ENCODE peak calls at places on chromosomes 13 and 19, in ten cellular contexts. A, S, N, Z, O, E, T, G, Q and W are unnamed samples.

GRCh38 chr19:8001995-8002849 is 3.2 kb downstream of the ELAVL1 start:
- DNase-seq in A (peak; percentile 73), S (peak; percentile 77), N (peak; percentile 86), Z (peak; percentile 73), O (peak; percentile 84), E (peak; percentile 31), T (peak; percentile 86), G (peak; percentile 82), Q (peak; percentile 91), W (no peak)

GRCh38 chr19:54273811-54274210 is 7.1 kb downstream of the LILRB2 start:
- DNase-seq in A (no peak), S (no peak), N (no peak), Z (no peak), O (no peak), E (no peak), T (no peak), G (no peak), Q (no peak), W (no peak)

GRCh38 chr13:31008400-31009115 is 76.1 kb downstream of the TEX26 start:
- DNase-seq in A (no peak), S (no peak), N (peak; percentile 60), Z (no peak), O (no peak), E (no peak), T (no peak), G (no peak), Q (peak; percentile 63), W (no peak)

GRCh38 chr13:35888327-35888940 is 242.7 kb downstream of the DCLK1 start:
- DNase-seq in A (no peak), S (no peak), N (no peak), Z (no peak), O (no peak), E (no peak), T (no peak), G (no peak), Q (no peak), W (peak; percentile 64)

GRCh38 chr13:71218960-71219359 is 648.0 kb downstream of the DACH1 start:
- DNase-seq in A (no peak), S (no peak), N (peak; percentile 28), Z (no peak), O (peak; percentile 17), E (peak; percentile 13), T (no peak), G (no peak), Q (no peak), W (peak; percentile 23)

GRCh38 chr19:35114656-35115537 is 726 bp upstream of the FXYD3 start:
- DNase-seq in A (peak; percentile 88), S (peak; percentile 36), N (peak; percentile 55), Z (peak; percentile 82), O (no peak), E (peak; percentile 64), T (peak; percentile 78), G (peak; percentile 88), Q (peak; percentile 22), W (no peak)

GRCh38 chr13:46698910-46699460 is 98.0 kb downstream of the ESD start:
- DNase-seq in A (no peak), S (no peak), N (peak; percentile 29), Z (no peak), O (no peak), E (no peak), T (no peak), G (no peak), Q (no peak), W (no peak)

GRCh38 chr13:113555141-113555540 is 29.4 kb upstream of the TFDP1 start:
- DNase-seq in A (no peak), S (no peak), N (no peak), Z (no peak), O (no peak), E (no peak), T (no peak), G (no peak), Q (no peak), W (no peak)

GRCh38 chr19:8544168-8544567 is 30.2 kb upstream of the ZNF414 start:
- DNase-seq in A (no peak), S (no peak), N (no peak), Z (no peak), O (no peak), E (no peak), T (no peak), G (no peak), Q (no peak), W (no peak)

GRCh38 chr19:46958542-46958941 is 61.1 kb upstream of the NPAS1 start:
- DNase-seq in A (no peak), S (no peak), N (peak; percentile 69), Z (no peak), O (no peak), E (no peak), T (no peak), G (no peak), Q (peak; percentile 66), W (no peak)

GRCh38 chr13:95536629-95537241 is 15.8 kb upstream of the CLDN10 start:
- DNase-seq in A (no peak), S (no peak), N (peak; percentile 65), Z (no peak), O (peak; percentile 33), E (no peak), T (no peak), G (peak; percentile 26), Q (peak; percentile 38), W (peak; percentile 17)

GRCh38 chr13:28077231-28077630 is 23.1 kb downstream of the FLT3 start:
- DNase-seq in A (no peak), S (no peak), N (no peak), Z (no peak), O (no peak), E (no peak), T (no peak), G (no peak), Q (peak; percentile 47), W (no peak)

GRCh38 chr13:99959538-99960230 is 11.9 kb downstream of the ZIC5 start:
- DNase-seq in A (no peak), S (no peak), N (no peak), Z (no peak), O (peak; percentile 23), E (no peak), T (peak; percentile 35), G (no peak), Q (no peak), W (no peak)

GRCh38 chr13:44573790-44574465 is 2.2 kb downstream of the TSC22D1 start:
- DNase-seq in A (no peak), S (no peak), N (peak; percentile 68), Z (no peak), O (no peak), E (no peak), T (no peak), G (no peak), Q (no peak), W (no peak)

GRCh38 chr13:103222683-103223082 is 156.5 kb upstream of the SLC10A2 start:
- DNase-seq in A (no peak), S (no peak), N (no peak), Z (no peak), O (no peak), E (no peak), T (no peak), G (no peak), Q (no peak), W (no peak)

GRCh38 chr13:57582032-57582431 is 49.5 kb upstream of the PCDH17 start:
- DNase-seq in A (no peak), S (no peak), N (no peak), Z (no peak), O (no peak), E (peak; percentile 2), T (no peak), G (no peak), Q (no peak), W (no peak)

GRCh38 chr19:18091217-18091608 is 4.5 kb upstream of the IL12RB1 start:
- DNase-seq in A (no peak), S (peak; percentile 42), N (no peak), Z (peak; percentile 19), O (no peak), E (no peak), T (peak; percentile 78), G (peak; percentile 40), Q (peak; percentile 78), W (no peak)

GRCh38 chr13:45120967-45121366 is 657 bp downstream of the GTF2F2 start:
- DNase-seq in A (no peak), S (no peak), N (no peak), Z (no peak), O (no peak), E (no peak), T (no peak), G (no peak), Q (no peak), W (no peak)

GRCh38 chr13:59879281-59879680 is 284.4 kb downstream of the DIAPH3 start:
- DNase-seq in A (no peak), S (no peak), N (no peak), Z (no peak), O (no peak), E (no peak), T (no peak), G (no peak), Q (no peak), W (no peak)

GRCh38 chr13:82717249-82717648 is 1165.0 kb downstream of the SLITRK1 start:
- DNase-seq in A (no peak), S (no peak), N (peak; percentile 90), Z (no peak), O (no peak), E (no peak), T (no peak), G (peak; percentile 71), Q (no peak), W (no peak)

GRCh38 chr13:78785764-78786163 is 126.8 kb upstream of the OBI1 start:
- DNase-seq in A (no peak), S (no peak), N (no peak), Z (no peak), O (no peak), E (no peak), T (no peak), G (no peak), Q (no peak), W (no peak)

GRCh38 chr13:94950303-94950702 is 238.0 kb upstream of the SOX21 start:
- DNase-seq in A (no peak), S (no peak), N (no peak), Z (no peak), O (peak; percentile 6), E (no peak), T (no peak), G (no peak), Q (no peak), W (no peak)

GRCh38 chr19:11749751-11750150 is 11.0 kb upstream of the ZNF823 start:
- DNase-seq in A (no peak), S (no peak), N (no peak), Z (no peak), O (no peak), E (no peak), T (no peak), G (no peak), Q (no peak), W (no peak)

GRCh38 chr13:105997436-105998232 is 537.8 kb downstream of the EFNB2 start:
- DNase-seq in A (no peak), S (no peak), N (no peak), Z (no peak), O (no peak), E (no peak), T (no peak), G (no peak), Q (no peak), W (no peak)